ENCODE peak calls at places on chromosome 5, in six cellular contexts. I is trophoblast cell, V is IMR-90, D is H1, K is neuronal stem cell, L is mesenchymal stem cell. J is an unnamed sample. For H3K79me1, the result is how much of the 10 kb centered on the place peaks cover.

GRCh38 chr5:10577371-10578291 is 13.8 kb downstream of the ANKRD33B start:
- DNase-seq in I (no peak), V (no peak), D (no peak), K (no peak), L (no peak), J (peak)

GRCh38 chr5:36147681-36148080 is 4.0 kb downstream of the LMBRD2 start:
- DNase-seq in I (no peak), V (peak), D (no peak), K (no peak), L (no peak), J (no peak)

GRCh38 chr5:140767444-140767843 is 18.5 kb upstream of the PCDHA1 start:
- DNase-seq in I (no peak), V (no peak), D (no peak), K (no peak), L (no peak), J (no peak)

GRCh38 chr5:135426102-135427082 is 20.8 kb downstream of the DCANP1 start:
- DNase-seq in I (no peak), V (peak), D (no peak), K (peak), L (peak), J (peak)

GRCh38 chr5:137632716-137633115 is 103.2 kb downstream of the KLHL3 start:
- DNase-seq in I (no peak), V (peak), D (no peak), K (no peak), L (no peak), J (no peak)

GRCh38 chr5:109553826-109554225 is 135.9 kb upstream of the MAN2A1 start:
- DNase-seq in I (no peak), V (no peak), D (no peak), K (no peak), L (no peak), J (no peak)

GRCh38 chr5:39947657-39948056 is 522.9 kb upstream of the DAB2 start:
- DNase-seq in I (no peak), V (peak), D (no peak), K (no peak), L (no peak), J (no peak)

GRCh38 chr5:3602713-3603502 is 7.3 kb downstream of the IRX1 start:
- DNase-seq in I (no peak), V (no peak), D (peak), K (no peak), L (no peak), J (peak)

GRCh38 chr5:148090780-148091221 is 27.0 kb downstream of the SPINK5 start:
- DNase-seq in I (no peak), V (no peak), D (no peak), K (no peak), L (peak), J (peak)

GRCh38 chr5:176848651-176849050 is 38.3 kb downstream of the UNC5A start:
- DNase-seq in I (no peak), V (no peak), D (no peak), K (no peak), L (no peak), J (no peak)

DNA sequence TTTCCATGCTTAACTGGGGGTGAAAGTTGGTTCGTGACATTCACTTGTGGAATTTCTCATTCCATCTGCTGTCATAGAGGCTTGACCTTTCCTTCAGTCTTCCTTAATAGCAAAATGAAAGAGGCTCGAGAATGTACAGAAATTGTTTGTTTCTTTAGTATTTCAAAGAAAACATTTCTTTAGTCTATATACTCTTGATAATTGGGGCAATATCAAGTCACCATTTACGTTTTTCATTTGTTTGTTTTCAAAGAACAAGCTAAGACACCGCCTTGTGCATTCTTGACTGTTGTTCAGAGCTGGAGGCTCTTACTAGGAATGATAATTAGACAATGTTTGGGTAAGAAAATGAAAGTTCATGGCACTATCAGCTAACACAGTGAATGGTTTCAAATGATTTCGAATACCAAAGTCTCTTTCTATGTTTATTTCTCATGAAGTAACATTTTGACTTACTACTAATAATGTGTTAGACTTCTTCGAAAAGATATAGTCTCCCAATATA is 835.4 kb downstream of the SEMA5A start:
- DNase-seq in I (no peak), V (no peak), D (no peak), K (no peak), L (no peak), J (no peak)
- H3K79me1 ChIP-seq in I (under half), V (under half), D (under half), K (under half), L (under half), J (under half)

DNA sequence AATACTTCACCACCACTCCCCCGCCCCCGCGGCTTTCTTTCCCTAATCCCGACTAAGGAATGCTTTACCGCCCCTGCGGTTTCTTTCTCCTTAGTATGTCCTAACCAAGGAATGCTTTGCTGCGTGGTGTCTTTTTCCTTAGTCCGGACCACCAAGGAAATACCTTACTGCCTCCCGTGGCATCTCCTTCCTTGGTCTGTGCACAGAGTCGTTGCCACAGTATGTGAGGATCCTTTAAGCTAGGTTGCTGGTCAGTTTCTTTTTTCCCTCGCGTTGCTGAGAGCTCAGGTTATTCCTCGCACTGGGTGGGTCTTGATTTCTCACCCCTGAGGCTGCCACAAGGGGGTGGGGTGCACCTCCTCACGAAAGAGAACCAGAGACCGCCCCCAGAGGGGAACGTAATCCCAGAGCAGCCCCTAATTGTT is 309.4 kb downstream of the NR3C1 start:
- DNase-seq in I (no peak), V (peak), D (peak), K (peak), L (peak), J (peak)
- H3K4me3 ChIP-seq in I (no peak), V (peak), D (peak), K (peak), L (peak), J (no peak)

GRCh38 chr5:78504726-78505431 is 143.7 kb downstream of the LHFPL2 start:
- DNase-seq in I (peak), V (peak), D (no peak), K (no peak), L (peak), J (peak)
- H3K4me2 ChIP-seq in I (peak), V (peak), D (no peak), K (no peak), L (no peak), J (no peak)

GRCh38 chr5:151434570-151435237 is 12.7 kb upstream of the SLC36A1 start:
- DNase-seq in I (no peak), V (no peak), D (no peak), K (no peak), L (no peak), J (no peak)
- H3K79me1 ChIP-seq in I (under half), V (under half), D (under half), K (under half), L (under half), J (under half)

DNA sequence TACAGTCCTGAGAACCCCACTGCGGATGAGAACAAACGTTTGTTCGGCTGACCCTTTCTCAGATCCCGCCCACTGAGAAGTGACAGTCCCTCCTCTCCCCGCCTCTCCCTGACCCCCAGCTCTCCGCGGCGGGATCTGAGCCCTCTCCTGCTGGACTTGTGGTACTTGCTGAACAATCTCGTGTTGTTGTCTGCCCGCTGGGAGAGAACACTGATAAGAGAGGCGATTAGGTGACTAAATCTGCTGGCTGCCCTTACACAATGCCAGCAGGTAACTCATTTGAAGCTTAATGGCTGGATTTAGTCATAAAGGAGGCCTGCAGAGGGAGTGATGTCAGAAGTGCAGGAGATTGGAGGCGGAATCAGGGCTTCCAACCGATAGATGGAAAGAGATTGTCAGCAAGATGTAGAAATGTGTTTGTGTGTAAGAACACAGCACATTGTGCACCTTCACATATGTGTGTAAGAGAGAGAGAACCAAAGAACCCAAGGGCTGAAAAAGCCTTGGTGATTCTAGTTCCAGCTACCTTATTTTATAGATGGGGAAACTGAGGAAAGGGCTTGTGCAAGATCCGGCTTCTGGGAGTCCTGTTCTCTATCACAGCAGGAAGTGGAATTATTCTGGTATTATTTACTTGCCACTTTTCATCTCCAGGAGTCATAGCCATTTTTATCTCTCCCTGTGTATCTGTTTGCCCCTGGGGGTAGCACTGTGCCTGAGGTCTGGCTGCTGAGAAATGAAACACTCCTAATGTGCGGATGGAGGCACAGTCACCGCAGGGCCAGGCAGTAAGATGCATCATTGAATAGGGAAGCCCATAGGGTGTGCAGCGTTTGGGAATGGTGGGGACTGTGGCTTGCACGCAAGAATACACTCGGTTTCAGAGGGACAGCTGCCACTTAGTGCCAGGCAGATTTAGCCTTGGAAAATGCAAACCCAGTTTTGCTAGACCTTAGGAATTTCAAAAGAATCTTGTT is 203.7 kb upstream of the MSX2 start:
- DNase-seq in I (peak), V (peak), D (peak), K (peak), L (no peak), J (peak)
- H3K4me3 ChIP-seq in I (no peak), V (no peak), D (no peak), K (no peak), L (no peak), J (no peak)

GRCh38 chr5:161089569-161089968 is 237.6 kb upstream of the ATP10B start:
- DNase-seq in I (no peak), V (no peak), D (no peak), K (no peak), L (no peak), J (no peak)

GRCh38 chr5:161094411-161094810 is 242.4 kb upstream of the ATP10B start:
- DNase-seq in I (no peak), V (peak), D (no peak), K (no peak), L (no peak), J (no peak)

GRCh38 chr5:161096006-161096405 is 244.0 kb upstream of the ATP10B start:
- DNase-seq in I (no peak), V (no peak), D (no peak), K (no peak), L (no peak), J (no peak)

GRCh38 chr5:161096591-161096990 is 244.6 kb upstream of the ATP10B start:
- DNase-seq in I (no peak), V (no peak), D (no peak), K (no peak), L (no peak), J (no peak)

GRCh38 chr5:161093105-161093504 is 241.1 kb upstream of the ATP10B start:
- DNase-seq in I (no peak), V (no peak), D (no peak), K (no peak), L (no peak), J (no peak)
- H3K4me2 ChIP-seq in I (no peak), V (no peak), D (no peak), K (no peak), L (no peak), J (no peak)